ENCODE peak calls at places on chromosomes 2 and 18, in ten cellular contexts. One of them, this sample, is unnamed.

GRCh38 chr2:44952143-44952805 is 10.8 kb downstream of the SIX3 start:
- DNase-seq in progenitor cell of endocrine pancreas: peak
- DNase-seq in activated T-helper 1 cell treated with anti-CD3 and anti-CD28 coated beads, Interleukin-2, amount 50 U/mL, for 16 hours: no peak
- DNase-seq in GM23248: peak
- DNase-seq in PC-9: peak
- DNase-seq in SJCRH30: no peak
- DNase-seq in EL: peak
- DNase-seq in trophoblast cell: peak
- DNase-seq in NCI-H748 treated with DMSO at 0.1 percent for 48 hours: no peak
- DNase-seq in stimulated activated CD4-positive, alpha-beta T cell treated with anti-CD3 and anti-CD28 coated beads, Interleukin-15, amount 100 ng/mL, for 1 hour: no peak
- DNase-seq in this sample: peak

GRCh38 chr18:25538175-25538922 is 186.4 kb upstream of the ZNF521 start:
- DNase-seq in activated T-helper 1 cell treated with anti-CD3 and anti-CD28 coated beads, Interleukin-2, amount 50 U/mL, for 16 hours: no peak
- DNase-seq in PC-9: no peak
- DNase-seq in NCI-H748 treated with DMSO at 0.1 percent for 48 hours: no peak
- DNase-seq in progenitor cell of endocrine pancreas: no peak
- DNase-seq in stimulated activated CD4-positive, alpha-beta T cell treated with anti-CD3 and anti-CD28 coated beads, Interleukin-15, amount 100 ng/mL, for 1 hour: no peak
- DNase-seq in SJCRH30: no peak
- DNase-seq in EL: no peak
- DNase-seq in trophoblast cell: no peak
- DNase-seq in GM23248: no peak
- DNase-seq in this sample: no peak

GRCh38 chr2:69975136-69975852 is 13.9 kb upstream of the ASPRV1 start:
- DNase-seq in trophoblast cell: no peak
- DNase-seq in EL: no peak
- DNase-seq in progenitor cell of endocrine pancreas: no peak
- DNase-seq in stimulated activated CD4-positive, alpha-beta T cell treated with anti-CD3 and anti-CD28 coated beads, Interleukin-15, amount 100 ng/mL, for 1 hour: no peak
- DNase-seq in activated T-helper 1 cell treated with anti-CD3 and anti-CD28 coated beads, Interleukin-2, amount 50 U/mL, for 16 hours: no peak
- DNase-seq in SJCRH30: no peak
- DNase-seq in PC-9: no peak
- DNase-seq in GM23248: no peak
- DNase-seq in NCI-H748 treated with DMSO at 0.1 percent for 48 hours: no peak
- DNase-seq in this sample: no peak

GRCh38 chr2:223062304-223062845 is 10.4 kb downstream of the KCNE4 start:
- DNase-seq in trophoblast cell: no peak
- DNase-seq in GM23248: peak
- DNase-seq in NCI-H748 treated with DMSO at 0.1 percent for 48 hours: no peak
- DNase-seq in SJCRH30: no peak
- DNase-seq in EL: peak
- DNase-seq in PC-9: no peak
- DNase-seq in stimulated activated CD4-positive, alpha-beta T cell treated with anti-CD3 and anti-CD28 coated beads, Interleukin-15, amount 100 ng/mL, for 1 hour: no peak
- DNase-seq in activated T-helper 1 cell treated with anti-CD3 and anti-CD28 coated beads, Interleukin-2, amount 50 U/mL, for 16 hours: no peak
- DNase-seq in progenitor cell of endocrine pancreas: no peak
- DNase-seq in this sample: no peak

GRCh38 chr2:145066795-145067194 is 546.9 kb upstream of the ZEB2 start:
- DNase-seq in activated T-helper 1 cell treated with anti-CD3 and anti-CD28 coated beads, Interleukin-2, amount 50 U/mL, for 16 hours: no peak
- DNase-seq in trophoblast cell: no peak
- DNase-seq in SJCRH30: no peak
- DNase-seq in progenitor cell of endocrine pancreas: no peak
- DNase-seq in GM23248: peak
- DNase-seq in NCI-H748 treated with DMSO at 0.1 percent for 48 hours: no peak
- DNase-seq in EL: no peak
- DNase-seq in stimulated activated CD4-positive, alpha-beta T cell treated with anti-CD3 and anti-CD28 coated beads, Interleukin-15, amount 100 ng/mL, for 1 hour: no peak
- DNase-seq in PC-9: no peak
- DNase-seq in this sample: no peak

GRCh38 chr2:48425402-48425801 is 104.6 kb upstream of the STON1 start:
- DNase-seq in GM23248: no peak
- DNase-seq in EL: no peak
- DNase-seq in progenitor cell of endocrine pancreas: no peak
- DNase-seq in PC-9: no peak
- DNase-seq in activated T-helper 1 cell treated with anti-CD3 and anti-CD28 coated beads, Interleukin-2, amount 50 U/mL, for 16 hours: no peak
- DNase-seq in stimulated activated CD4-positive, alpha-beta T cell treated with anti-CD3 and anti-CD28 coated beads, Interleukin-15, amount 100 ng/mL, for 1 hour: no peak
- DNase-seq in SJCRH30: no peak
- DNase-seq in NCI-H748 treated with DMSO at 0.1 percent for 48 hours: no peak
- DNase-seq in trophoblast cell: no peak
- DNase-seq in this sample: no peak

GRCh38 chr18:67456691-67457090 is 59.8 kb downstream of the DSEL start:
- DNase-seq in stimulated activated CD4-positive, alpha-beta T cell treated with anti-CD3 and anti-CD28 coated beads, Interleukin-15, amount 100 ng/mL, for 1 hour: no peak
- DNase-seq in PC-9: no peak
- DNase-seq in progenitor cell of endocrine pancreas: no peak
- DNase-seq in trophoblast cell: no peak
- DNase-seq in GM23248: peak
- DNase-seq in EL: no peak
- DNase-seq in activated T-helper 1 cell treated with anti-CD3 and anti-CD28 coated beads, Interleukin-2, amount 50 U/mL, for 16 hours: no peak
- DNase-seq in NCI-H748 treated with DMSO at 0.1 percent for 48 hours: no peak
- DNase-seq in SJCRH30: no peak
- DNase-seq in this sample: no peak

GRCh38 chr2:25853038-25853638 is 25.1 kb downstream of the ASXL2 start:
- DNase-seq in NCI-H748 treated with DMSO at 0.1 percent for 48 hours: no peak
- DNase-seq in SJCRH30: no peak
- DNase-seq in GM23248: no peak
- DNase-seq in EL: no peak
- DNase-seq in activated T-helper 1 cell treated with anti-CD3 and anti-CD28 coated beads, Interleukin-2, amount 50 U/mL, for 16 hours: no peak
- DNase-seq in PC-9: no peak
- DNase-seq in stimulated activated CD4-positive, alpha-beta T cell treated with anti-CD3 and anti-CD28 coated beads, Interleukin-15, amount 100 ng/mL, for 1 hour: no peak
- DNase-seq in trophoblast cell: peak
- DNase-seq in progenitor cell of endocrine pancreas: no peak
- DNase-seq in this sample: no peak

GRCh38 chr2:241894056-241894641 is 24.6 kb downstream of the RTP5 start:
- DNase-seq in progenitor cell of endocrine pancreas: no peak
- DNase-seq in NCI-H748 treated with DMSO at 0.1 percent for 48 hours: no peak
- DNase-seq in stimulated activated CD4-positive, alpha-beta T cell treated with anti-CD3 and anti-CD28 coated beads, Interleukin-15, amount 100 ng/mL, for 1 hour: no peak
- DNase-seq in activated T-helper 1 cell treated with anti-CD3 and anti-CD28 coated beads, Interleukin-2, amount 50 U/mL, for 16 hours: no peak
- DNase-seq in GM23248: no peak
- DNase-seq in trophoblast cell: peak
- DNase-seq in SJCRH30: no peak
- DNase-seq in EL: no peak
- DNase-seq in PC-9: no peak
- DNase-seq in this sample: no peak

GRCh38 chr2:200845194-200845593 is 19.3 kb downstream of the CLK1 start:
- DNase-seq in trophoblast cell: no peak
- DNase-seq in stimulated activated CD4-positive, alpha-beta T cell treated with anti-CD3 and anti-CD28 coated beads, Interleukin-15, amount 100 ng/mL, for 1 hour: no peak
- DNase-seq in SJCRH30: no peak
- DNase-seq in progenitor cell of endocrine pancreas: no peak
- DNase-seq in EL: no peak
- DNase-seq in GM23248: no peak
- DNase-seq in NCI-H748 treated with DMSO at 0.1 percent for 48 hours: no peak
- DNase-seq in PC-9: no peak
- DNase-seq in activated T-helper 1 cell treated with anti-CD3 and anti-CD28 coated beads, Interleukin-2, amount 50 U/mL, for 16 hours: no peak
- DNase-seq in this sample: no peak

GRCh38 chr2:61645911-61646310 is 107.8 kb upstream of the XPO1 start:
- DNase-seq in GM23248: peak
- DNase-seq in progenitor cell of endocrine pancreas: no peak
- DNase-seq in PC-9: no peak
- DNase-seq in stimulated activated CD4-positive, alpha-beta T cell treated with anti-CD3 and anti-CD28 coated beads, Interleukin-15, amount 100 ng/mL, for 1 hour: no peak
- DNase-seq in trophoblast cell: no peak
- DNase-seq in NCI-H748 treated with DMSO at 0.1 percent for 48 hours: no peak
- DNase-seq in EL: peak
- DNase-seq in SJCRH30: no peak
- DNase-seq in activated T-helper 1 cell treated with anti-CD3 and anti-CD28 coated beads, Interleukin-2, amount 50 U/mL, for 16 hours: no peak
- DNase-seq in this sample: no peak

GRCh38 chr18:49491534-49491856 is 4.5 kb upstream of the C18orf32 start:
- DNase-seq in stimulated activated CD4-positive, alpha-beta T cell treated with anti-CD3 and anti-CD28 coated beads, Interleukin-15, amount 100 ng/mL, for 1 hour: no peak
- DNase-seq in PC-9: no peak
- DNase-seq in SJCRH30: no peak
- DNase-seq in NCI-H748 treated with DMSO at 0.1 percent for 48 hours: no peak
- DNase-seq in activated T-helper 1 cell treated with anti-CD3 and anti-CD28 coated beads, Interleukin-2, amount 50 U/mL, for 16 hours: no peak
- DNase-seq in GM23248: no peak
- DNase-seq in EL: no peak
- DNase-seq in trophoblast cell: no peak
- DNase-seq in progenitor cell of endocrine pancreas: no peak
- DNase-seq in this sample: no peak

GRCh38 chr2:36379710-36380448 is 24.3 kb downstream of the CRIM1 start:
- DNase-seq in trophoblast cell: no peak
- DNase-seq in NCI-H748 treated with DMSO at 0.1 percent for 48 hours: no peak
- DNase-seq in PC-9: no peak
- DNase-seq in GM23248: no peak
- DNase-seq in stimulated activated CD4-positive, alpha-beta T cell treated with anti-CD3 and anti-CD28 coated beads, Interleukin-15, amount 100 ng/mL, for 1 hour: no peak
- DNase-seq in progenitor cell of endocrine pancreas: no peak
- DNase-seq in activated T-helper 1 cell treated with anti-CD3 and anti-CD28 coated beads, Interleukin-2, amount 50 U/mL, for 16 hours: no peak
- DNase-seq in EL: peak
- DNase-seq in SJCRH30: no peak
- DNase-seq in this sample: no peak

GRCh38 chr2:38155-38554 is 8.2 kb downstream of the FAM110C start:
- DNase-seq in PC-9: peak
- DNase-seq in progenitor cell of endocrine pancreas: no peak
- DNase-seq in SJCRH30: no peak
- DNase-seq in NCI-H748 treated with DMSO at 0.1 percent for 48 hours: no peak
- DNase-seq in activated T-helper 1 cell treated with anti-CD3 and anti-CD28 coated beads, Interleukin-2, amount 50 U/mL, for 16 hours: no peak
- DNase-seq in GM23248: peak
- DNase-seq in trophoblast cell: peak
- DNase-seq in EL: peak
- DNase-seq in stimulated activated CD4-positive, alpha-beta T cell treated with anti-CD3 and anti-CD28 coated beads, Interleukin-15, amount 100 ng/mL, for 1 hour: no peak
- DNase-seq in this sample: peak